ENCODE peak calls at places on chromosome 5, in five cellular contexts. U is foreskin fibroblast, H is fibroblast of villous mesenchyme, M is neural crest cell, X is Calu3. N is an unnamed sample.

GRCh38 chr5:156815988-156816599 is 34.0 kb upstream of the PPP1R2B start:
- DNase-seq in U (no peak), H (peak), M (peak), X (peak), N (peak)

GRCh38 chr5:154753792-154754191 is 1.4 kb upstream of the LARP1 start:
- DNase-seq in X (peak), M (no peak), H (peak), U (peak), N (no peak)

GRCh38 chr5:115457985-115458384 is 86.6 kb downstream of the FEM1C start:
- DNase-seq in U (no peak), H (no peak), X (peak), M (no peak), N (no peak)

GRCh38 chr5:112579771-112580170 is 157.9 kb upstream of the APC start:
- DNase-seq in U (no peak), M (no peak), X (no peak), H (no peak), N (no peak)

GRCh38 chr5:56099346-56099745 is 104.6 kb upstream of the IL6ST start:
- DNase-seq in H (peak), M (no peak), U (peak), X (no peak), N (no peak)

GRCh38 chr5:66851306-66851705 is 255.1 kb downstream of the MAST4 start:
- DNase-seq in X (no peak), M (no peak), U (peak), H (no peak), N (no peak)

GRCh38 chr5:6011199-6011598 is 367.1 kb downstream of the MED10 start:
- DNase-seq in X (no peak), M (no peak), U (no peak), H (no peak), N (no peak)

GRCh38 chr5:64632251-64632650 is 58.1 kb upstream of the SHISAL2B start:
- DNase-seq in H (peak), M (no peak), X (no peak), U (peak), N (no peak)

GRCh38 chr5:59600998-59601397 is 292.5 kb downstream of the PDE4D start:
- DNase-seq in X (no peak), U (no peak), M (no peak), H (no peak), N (no peak)

GRCh38 chr5:143573568-143574170 is 170.2 kb upstream of the NR3C1 start:
- DNase-seq in M (no peak), X (no peak), U (no peak), H (no peak), N (no peak)

GRCh38 chr5:72110401-72111013 is 3.2 kb downstream of the MAP1B start:
- DNase-seq in U (no peak), H (no peak), X (no peak), M (no peak), N (no peak)

DNA sequence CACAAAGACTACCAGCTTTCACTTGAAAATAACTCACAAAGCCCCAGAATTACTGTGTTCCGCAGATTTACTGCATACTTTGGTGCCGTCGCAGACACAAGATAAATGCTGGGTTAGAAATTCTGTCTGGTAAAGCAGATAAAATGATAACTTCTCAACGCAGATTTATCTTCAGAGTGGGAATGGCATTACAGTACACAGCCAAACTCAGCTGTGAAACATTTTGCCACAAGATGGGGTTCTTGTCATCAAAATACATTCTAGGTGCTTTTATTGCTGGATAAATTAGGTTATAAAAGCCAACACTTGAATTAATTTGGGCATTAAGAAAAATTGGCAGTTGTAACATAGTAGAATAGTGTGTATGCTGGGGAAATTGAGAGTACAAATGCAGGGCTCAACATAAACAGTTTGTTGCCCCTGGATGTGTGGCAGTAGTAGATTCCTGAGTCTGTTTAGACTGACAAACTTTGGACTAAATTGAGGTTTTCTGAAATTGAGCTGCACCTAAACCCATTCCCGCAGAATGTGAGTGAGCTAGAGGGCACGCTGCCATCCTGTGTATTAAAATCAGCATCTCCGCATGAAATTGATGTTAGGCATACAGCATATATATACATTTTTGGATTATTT is 61.1 kb downstream of the LMNB1 start:
- DNase-seq in M (no peak), U (peak), X (no peak), H (peak), N (no peak)
- TF ChIP-seq CTCF in M (no peak), U (peak), X (no peak), H (peak), N (no peak)

DNA sequence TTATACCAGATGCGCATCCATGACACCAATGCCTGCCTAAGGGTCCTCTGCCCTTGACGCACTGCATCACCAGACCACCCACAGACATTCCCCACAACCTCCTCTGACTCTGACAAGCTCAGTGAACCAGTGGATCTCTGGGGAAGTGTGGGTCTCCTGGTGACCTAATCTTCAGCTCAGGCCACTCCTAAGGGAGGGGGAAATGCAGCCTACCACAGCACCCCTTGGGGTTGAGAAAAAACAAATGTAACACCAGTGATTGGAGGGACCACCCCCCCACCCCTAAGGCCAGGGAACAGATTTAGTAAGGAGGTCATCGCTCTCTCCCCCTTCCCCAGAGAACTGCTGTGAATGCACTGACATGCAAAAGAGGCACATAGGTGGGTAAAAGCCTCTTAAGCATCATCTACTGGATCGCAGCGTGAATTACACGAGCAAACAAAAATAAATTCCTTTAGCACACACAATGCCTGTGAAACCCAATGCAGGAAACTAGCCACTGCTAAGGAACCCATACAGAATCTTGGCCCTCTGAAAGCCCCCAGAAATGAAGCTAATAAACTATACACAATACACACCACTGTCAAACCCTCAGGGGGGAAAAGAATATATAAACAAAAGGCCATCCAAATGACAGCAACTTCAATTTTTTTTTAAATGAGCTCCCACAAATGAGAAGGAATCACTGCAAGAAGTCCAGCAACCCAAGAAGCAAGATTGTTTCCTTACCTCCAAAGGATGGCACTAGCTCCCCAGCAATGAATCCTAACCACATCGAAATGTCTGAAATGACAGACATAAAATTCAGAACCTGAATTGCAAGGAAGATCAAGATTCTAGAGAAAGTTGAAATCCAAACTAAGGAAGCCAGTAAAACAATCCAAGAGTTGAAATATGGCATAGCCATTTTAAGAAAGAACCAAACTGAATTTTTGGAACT is 513.7 kb upstream of the PTGER4 start:
- DNase-seq in M (no peak), X (no peak), U (no peak), H (peak), N (no peak)
- TF ChIP-seq CTCF in M (no peak), X (no peak), U (peak), H (no peak), N (no peak)

DNA sequence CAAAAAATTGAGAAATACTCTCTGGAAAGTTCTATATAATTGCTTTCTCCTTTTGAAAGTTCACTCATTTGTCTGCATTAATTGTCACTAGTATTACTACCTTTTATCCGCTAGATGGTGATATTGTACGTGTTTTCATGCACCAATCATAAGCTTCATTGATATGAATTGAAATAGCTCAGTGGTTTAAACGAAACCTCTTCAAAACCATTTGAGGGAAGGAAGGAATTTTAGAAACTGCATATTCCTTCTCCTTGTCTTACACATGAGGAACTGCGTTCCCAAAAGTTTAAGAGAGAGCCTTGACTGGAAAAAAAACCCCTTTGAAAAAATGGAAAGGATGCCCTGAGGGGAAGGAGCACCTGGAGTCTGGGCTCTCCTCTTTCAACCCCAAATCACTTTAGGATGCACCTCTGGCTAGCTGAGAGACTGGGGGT is 98.6 kb downstream of the YTHDC2 start:
- DNase-seq in M (no peak), X (no peak), U (peak), H (peak), N (no peak)
- TF ChIP-seq CTCF in M (peak), X (peak), U (peak), H (peak), N (peak)

GRCh38 chr5:118007262-118007661 is 981.1 kb downstream of the DTWD2 start:
- DNase-seq in M (no peak), X (no peak), H (no peak), U (no peak), N (no peak)
- TF ChIP-seq CTCF in M (no peak), X (no peak), H (no peak), U (no peak), N (no peak)

GRCh38 chr5:126534543-126534942 is 60.5 kb downstream of the ALDH7A1 start:
- DNase-seq in U (no peak), X (no peak), H (no peak), M (no peak), N (no peak)

GRCh38 chr5:126538579-126538978 is 56.4 kb downstream of the ALDH7A1 start:
- DNase-seq in H (no peak), U (no peak), X (no peak), M (no peak), N (no peak)

GRCh38 chr5:126540631-126541030 is 54.4 kb downstream of the ALDH7A1 start:
- DNase-seq in X (no peak), U (no peak), M (no peak), H (no peak), N (no peak)

GRCh38 chr5:126535856-126536545 is 59.0 kb downstream of the ALDH7A1 start:
- DNase-seq in M (no peak), X (no peak), H (no peak), U (no peak), N (no peak)

DNA sequence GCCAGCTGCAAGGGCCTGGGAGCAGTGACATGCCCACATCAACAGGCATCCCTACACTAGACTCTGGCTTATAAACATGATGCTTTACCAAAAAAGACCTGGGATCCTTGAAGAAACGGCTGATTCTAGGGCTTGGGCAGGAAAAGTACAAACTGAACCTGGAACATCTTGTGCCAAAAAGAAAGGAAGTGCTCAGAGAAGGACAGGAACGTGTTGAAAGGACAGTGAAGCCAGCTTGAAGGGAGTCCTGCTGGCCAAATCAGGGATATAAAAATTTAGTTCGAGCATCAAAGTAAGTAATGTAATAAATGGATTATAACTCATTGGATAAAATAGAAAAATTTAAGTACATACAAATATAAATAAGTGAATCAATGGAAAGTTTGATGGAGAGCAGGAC is 58.1 kb downstream of the ALDH7A1 start:
- DNase-seq in H (no peak), U (no peak), X (no peak), M (no peak), N (no peak)
- TF ChIP-seq CTCF in H (no peak), U (no peak), X (no peak), M (peak), N (peak)

GRCh38 chr5:38404667-38405276 is 146.4 kb downstream of the EGFLAM start:
- DNase-seq in X (peak), H (no peak), U (no peak), M (no peak), N (peak)
- TF ChIP-seq CTCF in X (peak), H (peak), U (no peak), M (peak), N (no peak)

DNA sequence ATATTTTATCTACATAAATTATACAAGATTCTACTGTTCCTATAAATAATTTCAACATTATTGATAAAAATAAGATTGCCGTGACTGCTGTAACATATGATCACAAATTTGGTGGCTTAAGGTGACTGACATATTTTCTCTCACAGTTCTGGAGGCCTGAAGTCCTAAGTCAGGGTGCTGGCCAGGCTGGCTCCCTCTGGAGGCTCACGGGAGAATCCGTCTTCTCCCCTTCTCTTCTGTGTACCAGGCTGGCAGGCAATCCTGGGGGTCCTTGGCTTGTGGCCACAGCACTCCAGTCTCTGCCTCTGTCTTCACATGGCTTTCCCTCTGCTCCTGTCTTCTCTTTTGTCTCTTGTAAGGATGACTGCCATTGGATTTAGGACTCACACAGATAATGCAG is 31.7 kb upstream of the IRX2 start:
- DNase-seq in X (no peak), U (no peak), H (no peak), M (no peak), N (no peak)
- TF ChIP-seq CTCF in X (no peak), U (peak), H (no peak), M (peak), N (no peak)

GRCh38 chr5:172909931-172910502 is 49.2 kb upstream of the RPL26L1 start:
- DNase-seq in H (peak), U (peak), X (no peak), M (no peak), N (no peak)

GRCh38 chr5:172913117-172913850 is 45.9 kb upstream of the RPL26L1 start:
- DNase-seq in U (no peak), M (no peak), H (no peak), X (no peak), N (no peak)

GRCh38 chr5:172911628-172911880 is 47.7 kb upstream of the RPL26L1 start:
- DNase-seq in H (no peak), U (no peak), M (no peak), X (no peak), N (no peak)

GRCh38 chr5:172911976-172912375 is 47.2 kb upstream of the RPL26L1 start:
- DNase-seq in U (no peak), H (no peak), X (no peak), M (no peak), N (no peak)

GRCh38 chr5:172910828-172911627 is 48.2 kb upstream of the RPL26L1 start:
- DNase-seq in U (peak), X (peak), M (no peak), H (peak), N (peak)
- TF ChIP-seq CTCF in U (peak), X (peak), M (peak), H (peak), N (no peak)

GRCh38 chr5:170424629-170425028 is 35.5 kb upstream of the KCNMB1 start:
- DNase-seq in M (no peak), H (no peak), U (no peak), X (no peak), N (no peak)
- TF ChIP-seq CTCF in M (no peak), H (no peak), U (no peak), X (no peak), N (no peak)